ENCODE peak calls at places on chromosomes 7 and 10, in four cellular contexts. M is hepatocyte, S is heart left ventricle, V is astrocyte. F is an unnamed sample.

GRCh38 chr7:134727711-134728110 is 51.7 kb upstream of the CALD1 start:
- DNase-seq in M (no peak), S (no peak), V (no peak), F (no peak)

GRCh38 chr10:122910310-122910709 is at the start of gene FAM24A:
- DNase-seq in M (no peak), S (no peak), V (no peak), F (no peak)

GRCh38 chr10:7797582-7797981 is 9.6 kb downstream of the ATP5F1C start:
- DNase-seq in M (peak), S (peak), V (peak), F (peak)

GRCh38 chr10:1130995-1131790 is 75.0 kb downstream of the WDR37 start:
- DNase-seq in M (no peak), S (no peak), V (no peak), F (no peak)

GRCh38 chr7:36746347-36746746 is 22.1 kb upstream of the AOAH start:
- DNase-seq in M (peak), S (peak), V (peak), F (no peak)

GRCh38 chr7:38306136-38306535 is 32.7 kb upstream of the TARP start:
- DNase-seq in M (no peak), S (no peak), V (peak), F (peak)

GRCh38 chr7:1811850-1812692 is 142.0 kb downstream of the ELFN1 start:
- DNase-seq in M (peak), S (no peak), V (no peak), F (no peak)

GRCh38 chr7:33590902-33591301 is 314.4 kb upstream of the BMPER start:
- DNase-seq in M (no peak), S (no peak), V (peak), F (peak)

GRCh38 chr7:72258074-72258473 is 154.1 kb downstream of the CALN1 start:
- DNase-seq in M (no peak), S (no peak), V (no peak), F (no peak)

GRCh38 chr7:73705551-73705920 is 13.9 kb downstream of the STX1A start:
- DNase-seq in M (no peak), S (no peak), V (no peak), F (no peak)

GRCh38 chr7:77887567-77887966 is 89.0 kb downstream of the PHTF2 start:
- DNase-seq in M (peak), S (no peak), V (peak), F (peak)

GRCh38 chr7:102431617-102432298 is 1.6 kb upstream of the ORAI2 start:
- DNase-seq in M (peak), S (no peak), V (no peak), F (peak)

GRCh38 chr10:92421550-92421949 is 130.6 kb downstream of the MARCHF5 start:
- DNase-seq in M (no peak), S (no peak), V (no peak), F (no peak)

GRCh38 chr7:79778786-79779382 is 325.4 kb upstream of the MAGI2 start:
- DNase-seq in M (peak), S (no peak), V (peak), F (peak)

GRCh38 chr7:11786186-11786585 is 45.8 kb downstream of the THSD7A start:
- DNase-seq in M (no peak), S (no peak), V (peak), F (no peak)

GRCh38 chr7:56007891-56008290 is 43.4 kb downstream of the PSPH start:
- DNase-seq in M (no peak), S (no peak), V (no peak), F (no peak)

GRCh38 chr10:104260775-104261115 is 6.1 kb downstream of the GSTO1 start:
- DNase-seq in M (no peak), S (no peak), V (peak), F (peak)

GRCh38 chr7:148987751-148988512 is 40.4 kb downstream of the PDIA4 start:
- DNase-seq in M (peak), S (no peak), V (no peak), F (no peak)

GRCh38 chr10:27744478-27745379 is 890 bp downstream of the MKX start:
- DNase-seq in M (peak), S (peak), V (peak), F (peak)

GRCh38 chr10:50991496-50992355 is 82.6 kb upstream of the PRKG1 start:
- DNase-seq in M (peak), S (peak), V (no peak), F (peak)

GRCh38 chr7:134865001-134865845 is 85.8 kb downstream of the CALD1 start:
- DNase-seq in M (no peak), S (no peak), V (peak), F (peak)

GRCh38 chr7:115997221-115997620 is 33.3 kb downstream of the TFEC start:
- DNase-seq in M (no peak), S (no peak), V (no peak), F (no peak)

GRCh38 chr10:130751106-130751840 is 560.2 kb downstream of the TCERG1L start:
- DNase-seq in M (no peak), S (no peak), V (no peak), F (no peak)

GRCh38 chr10:62959553-62959952 is 143.4 kb upstream of the EGR2 start:
- DNase-seq in M (no peak), S (no peak), V (peak), F (peak)

GRCh38 chr10:132715791-132716680 is 69.9 kb downstream of the NKX6-2 start:
- DNase-seq in M (no peak), S (peak), V (no peak), F (no peak)

GRCh38 chr7:81256991-81257390 is 338.1 kb upstream of the SEMA3C start:
- DNase-seq in M (no peak), S (peak), V (no peak), F (peak)

GRCh38 chr10:79012567-79012966 is 56.2 kb upstream of the ZMIZ1 start:
- DNase-seq in M (no peak), S (no peak), V (no peak), F (no peak)

GRCh38 chr7:11469028-11469718 is 362.8 kb downstream of the THSD7A start:
- DNase-seq in M (no peak), S (no peak), V (no peak), F (no peak)

GRCh38 chr10:100939763-100940344 is 27.1 kb downstream of the SLF2 start:
- DNase-seq in M (no peak), S (no peak), V (no peak), F (peak)

GRCh38 chr7:66013938-66014337 is 31.9 kb upstream of the GUSB start:
- DNase-seq in M (peak), S (peak), V (peak), F (peak)

GRCh38 chr10:47376522-47377220 is 7.4 kb downstream of the ZNF488 start:
- DNase-seq in M (no peak), S (no peak), V (no peak), F (no peak)

GRCh38 chr10:73875139-73875475 is 752 bp upstream of the CAMK2G start:
- DNase-seq in M (no peak), S (no peak), V (no peak), F (no peak)

GRCh38 chr10:99528867-99529285 is 3.9 kb upstream of the NKX2-3 start:
- DNase-seq in M (no peak), S (no peak), V (no peak), F (no peak)

GRCh38 chr7:131000873-131001272 is 266.9 kb upstream of the KLF14 start:
- DNase-seq in M (no peak), S (no peak), V (no peak), F (no peak)
- H3K4me3 ChIP-seq in M (no peak), S (no peak), V (no peak), F (no peak)

GRCh38 chr10:15084502-15084922 is 4.1 kb downstream of the ACBD7 start:
- DNase-seq in M (peak), S (no peak), V (peak), F (peak)
- TF ChIP-seq CTCF in M (no peak), S (peak), V (no peak), F (peak)

GRCh38 chr7:129258649-129259389 is 34.0 kb downstream of the AHCYL2 start:
- DNase-seq in M (no peak), S (no peak), V (peak), F (no peak)
- H3K4me3 ChIP-seq in M (no peak), S (no peak), V (no peak), F (no peak)

GRCh38 chr10:37976880-37977203 is 395 bp upstream of the ZNF25 start:
- DNase-seq in M (no peak), S (no peak), V (no peak), F (no peak)
- TF ChIP-seq CTCF in M (no peak), S (no peak), V (no peak), F (no peak)

F was measured in AG10803.